ENCODE peak calls at places on chromosome 12, in nine cellular contexts. P, D, X, T, I, J, O, L and N are unnamed samples.

GRCh38 chr12:51886021-51886710 is 1.7 kb upstream of the ANKRD33 start:
- DNase-seq in I (peak; percentile 7), J (peak; percentile 73), P (peak; percentile 98), O (no peak), L (peak; percentile 89), D (peak; percentile 15), T (peak; percentile 91), X (peak; percentile 78), N (peak; percentile 99)

GRCh38 chr12:110001596-110001995 is 2.4 kb downstream of the ANKRD13A start:
- DNase-seq in I (no peak), J (peak; percentile 81), L (no peak), D (no peak), X (no peak), P (peak; percentile 94), O (no peak), T (no peak), N (no peak)

GRCh38 chr12:116926283-116927243 is 15.8 kb downstream of the FBXW8 start:
- DNase-seq in L (no peak), O (no peak), T (no peak), I (no peak), P (no peak), J (no peak), X (no peak), D (no peak), N (no peak)

GRCh38 chr12:49507139-49507538 is 31.7 kb upstream of the KCNH3 start:
- DNase-seq in I (no peak), D (no peak), T (no peak), X (no peak), P (peak; percentile 95), J (peak; percentile 66), L (peak; percentile 77), O (no peak), N (peak; percentile 94)

GRCh38 chr12:47747115-47747514 is 11.6 kb downstream of the RAPGEF3 start:
- DNase-seq in P (no peak), J (no peak), T (no peak), I (no peak), D (no peak), X (no peak), O (no peak), L (no peak), N (no peak)

GRCh38 chr12:123113038-123113437 is 37.9 kb downstream of the PITPNM2 start:
- DNase-seq in P (no peak), L (no peak), J (no peak), D (no peak), O (peak; percentile 23), X (peak; percentile 72), T (no peak), I (no peak), N (no peak)

GRCh38 chr12:102918840-102919239 is 1.8 kb upstream of the PAH start:
- DNase-seq in X (no peak), T (no peak), J (no peak), D (no peak), O (no peak), P (no peak), I (no peak), L (no peak), N (no peak)

GRCh38 chr12:103560604-103561101 is 26.4 kb upstream of the STAB2 start:
- DNase-seq in X (no peak), T (no peak), J (peak; percentile 100), O (no peak), P (peak; percentile 99), I (no peak), D (no peak), L (peak; percentile 82), N (peak; percentile 88)

GRCh38 chr12:111636209-111636928 is 37.3 kb upstream of the ATXN2 start:
- DNase-seq in D (no peak), J (no peak), X (peak; percentile 86), O (peak; percentile 2), T (peak; percentile 83), I (peak; percentile 14), L (no peak), P (peak; percentile 85), N (peak; percentile 79)

GRCh38 chr12:113242018-113242418 is 20.8 kb downstream of the TPCN1 start:
- DNase-seq in L (no peak), I (no peak), O (peak; percentile 33), T (no peak), D (no peak), P (no peak), J (peak; percentile 95), X (peak; percentile 72), N (no peak)

GRCh38 chr12:70784042-70784668 is 136.4 kb downstream of the PTPRR start:
- DNase-seq in X (no peak), O (no peak), P (no peak), L (no peak), D (no peak), T (no peak), J (no peak), I (no peak), N (no peak)

GRCh38 chr12:11635341-11635740 is 14.1 kb upstream of the ETV6 start:
- DNase-seq in J (peak; percentile 90), D (no peak), X (no peak), L (no peak), I (no peak), O (no peak), T (no peak), P (no peak), N (no peak)

GRCh38 chr12:27333311-27334009 is 824 bp downstream of the BMAL2 start:
- DNase-seq in I (no peak), P (peak; percentile 23), O (peak; percentile 31), L (no peak), T (peak; percentile 69), J (peak; percentile 68), D (no peak), X (peak; percentile 68), N (no peak)

GRCh38 chr12:116416161-116416560 is 138.7 kb upstream of the MED13L start:
- DNase-seq in D (no peak), I (no peak), T (no peak), P (peak; percentile 64), L (no peak), J (no peak), X (no peak), O (no peak), N (no peak)

GRCh38 chr12:56146492-56147460 is 5.6 kb upstream of the MYL6B start:
- DNase-seq in P (no peak), O (no peak), T (no peak), L (no peak), J (no peak), X (peak; percentile 44), I (no peak), D (no peak), N (no peak)

GRCh38 chr12:124419292-124420040 is 124.6 kb downstream of the RFLNA start:
- DNase-seq in I (no peak), X (no peak), L (no peak), J (no peak), P (peak; percentile 37), O (no peak), T (no peak), D (no peak), N (no peak)

GRCh38 chr12:51349026-51349425 is 2.5 kb upstream of the CELA1 start:
- DNase-seq in D (no peak), P (peak; percentile 86), T (no peak), I (no peak), L (no peak), J (peak; percentile 35), O (no peak), X (no peak), N (peak; percentile 58)

GRCh38 chr12:106247731-106248176 is at the start of gene CKAP4:
- DNase-seq in O (peak; percentile 45), P (peak; percentile 87), I (peak; percentile 30), J (peak; percentile 37), L (peak; percentile 52), D (peak; percentile 27), T (peak; percentile 92), X (peak; percentile 96), N (peak; percentile 80)

GRCh38 chr12:65592416-65592815 is 231.9 kb upstream of the HMGA2 start:
- DNase-seq in J (no peak), O (no peak), P (no peak), L (no peak), D (no peak), I (no peak), X (no peak), T (no peak), N (no peak)

GRCh38 chr12:62640910-62641448 is 174.4 kb downstream of the MON2 start:
- DNase-seq in O (no peak), L (peak; percentile 40), J (no peak), I (no peak), T (no peak), P (peak; percentile 70), D (no peak), X (peak; percentile 29), N (peak; percentile 54)

GRCh38 chr12:93895096-93895460 is 217.9 kb downstream of the CRADD start:
- DNase-seq in X (peak; percentile 44), P (peak; percentile 78), O (no peak), L (no peak), J (no peak), T (no peak), D (no peak), I (no peak), N (peak; percentile 56)

GRCh38 chr12:94157891-94158495 is 9.6 kb downstream of the PLXNC1 start:
- DNase-seq in P (no peak), L (no peak), X (no peak), I (no peak), J (no peak), D (no peak), O (peak; percentile 63), T (no peak), N (no peak)

GRCh38 chr12:26434299-26434915 is 239.0 kb downstream of the SSPN start:
- DNase-seq in X (peak; percentile 71), D (no peak), P (peak; percentile 71), J (peak; percentile 60), I (peak; percentile 10), O (peak; percentile 52), T (no peak), L (peak; percentile 64), N (peak; percentile 76)